ENCODE peak calls at places on chromosomes 3 and 15, in eight cellular contexts. Q is caudate nucleus, E is DMS153, N is HFFc6, S is progenitor cell of endocrine pancreas, O is OCI-LY7, W is amniotic epithelial cell, J is GM23248. B is an unnamed sample.

GRCh38 chr3:72848703-72849081 is 447 bp upstream of the SHQ1 start:
- DNase-seq in O (peak), Q (no peak), N (peak), J (peak), W (no peak), E (no peak), S (no peak), B (no peak)

GRCh38 chr3:125381743-125382142 is 6.6 kb upstream of the ZNF148 start:
- DNase-seq in W (peak), O (peak), N (no peak), E (no peak), Q (no peak), J (peak), S (no peak), B (no peak)

GRCh38 chr15:68674975-68675374 is 96.2 kb downstream of the CORO2B start:
- DNase-seq in S (no peak), N (no peak), Q (no peak), E (no peak), O (peak), W (no peak), J (no peak), B (no peak)

GRCh38 chr3:69121513-69121912 is 882 bp downstream of the LMOD3 start:
- DNase-seq in N (no peak), O (no peak), W (no peak), S (no peak), E (no peak), Q (no peak), J (no peak), B (no peak)

GRCh38 chr3:13598926-13599886 is 50.3 kb downstream of the FBLN2 start:
- DNase-seq in Q (peak), E (no peak), O (no peak), S (no peak), N (no peak), W (no peak), J (peak), B (no peak)

GRCh38 chr3:39808467-39809180 is 785 bp upstream of the MYRIP start:
- DNase-seq in N (no peak), W (no peak), J (peak), O (no peak), S (peak), E (no peak), Q (no peak), B (peak)

GRCh38 chr3:100254168-100254777 is 6.5 kb upstream of the TBC1D23 start:
- DNase-seq in N (peak), W (peak), Q (peak), E (peak), S (peak), O (peak), J (peak), B (peak)

GRCh38 chr15:50225897-50226296 is 39.6 kb downstream of the HDC start:
- DNase-seq in S (no peak), E (no peak), Q (no peak), W (no peak), J (no peak), N (no peak), O (no peak), B (no peak)

GRCh38 chr15:63491979-63492378 is 12.4 kb upstream of the USP3 start:
- DNase-seq in J (peak), E (no peak), O (no peak), Q (no peak), N (no peak), W (peak), S (no peak), B (no peak)

GRCh38 chr15:94383706-94384105 is 152.3 kb downstream of the MCTP2 start:
- DNase-seq in N (no peak), O (no peak), S (no peak), Q (no peak), E (no peak), J (peak), W (peak), B (no peak)

GRCh38 chr3:59320080-59320479 is 270.3 kb upstream of the CFAP20DC start:
- DNase-seq in S (no peak), O (no peak), J (no peak), N (no peak), Q (no peak), E (peak), W (no peak), B (no peak)

GRCh38 chr3:29065211-29065785 is 215.6 kb upstream of the RBMS3 start:
- DNase-seq in O (no peak), S (no peak), W (peak), J (peak), N (peak), Q (peak), E (peak), B (peak)

GRCh38 chr3:184236033-184236410 is 6.6 kb downstream of the VWA5B2 start:
- DNase-seq in J (no peak), Q (no peak), W (no peak), E (no peak), S (no peak), O (no peak), N (no peak), B (no peak)

GRCh38 chr3:126417461-126418255 is 22.9 kb downstream of the CFAP100 start:
- DNase-seq in E (no peak), S (no peak), Q (no peak), N (no peak), W (no peak), O (no peak), J (no peak), B (no peak)

GRCh38 chr3:142646020-142646783 is 50.0 kb downstream of the PLS1 start:
- DNase-seq in O (no peak), N (no peak), Q (no peak), E (no peak), W (no peak), J (no peak), S (no peak), B (no peak)

GRCh38 chr15:28182216-28182615 is 83.1 kb upstream of the OCA2 start:
- DNase-seq in O (no peak), S (no peak), N (no peak), W (no peak), E (no peak), Q (no peak), J (no peak), B (no peak)

GRCh38 chr3:66592061-66592875 is 91.4 kb upstream of the LRIG1 start:
- DNase-seq in O (no peak), N (no peak), E (no peak), J (no peak), W (no peak), S (no peak), Q (no peak), B (no peak)

GRCh38 chr15:77602800-77603199 is 29.9 kb downstream of the LINGO1 start:
- DNase-seq in S (no peak), O (no peak), W (no peak), J (no peak), Q (no peak), E (no peak), N (no peak), B (no peak)

GRCh38 chr3:150062492-150062891 is 91.8 kb upstream of the PFN2 start:
- DNase-seq in O (no peak), J (peak), N (peak), S (no peak), W (peak), Q (no peak), E (no peak), B (no peak)

GRCh38 chr15:88613074-88613944 is 7.8 kb upstream of the AEN start:
- DNase-seq in J (no peak), W (peak), Q (no peak), S (no peak), E (no peak), N (peak), O (no peak), B (no peak)

GRCh38 chr3:80238606-80239005 is 470.8 kb upstream of the ROBO1 start:
- DNase-seq in Q (no peak), E (no peak), S (no peak), O (no peak), J (no peak), W (no peak), N (no peak), B (no peak)

B was measured in mesothelial cell of epicardium.